ENCODE peak calls at places on chromosomes 7 and 10, in five cellular contexts. Y is GM23248, T is neuronal stem cell, X is HCT116, L is H9. H is an unnamed sample.

GRCh38 chr7:68964060-68964459 is 634.2 kb upstream of the AUTS2 start:
- DNase-seq in Y (peak), T (no peak), X (no peak), L (no peak), H (no peak)

GRCh38 chr10:133151528-133151927 is 8.5 kb upstream of the KNDC1 start:
- DNase-seq in Y (no peak), T (no peak), X (no peak), L (peak), H (no peak)

GRCh38 chr10:121617176-121617575 is 18.9 kb upstream of the FGFR2 start:
- DNase-seq in Y (no peak), T (no peak), X (no peak), L (no peak), H (no peak)

GRCh38 chr7:142811154-142811737 is 40.5 kb downstream of the PRSS2 start:
- DNase-seq in Y (peak), T (peak), X (peak), L (no peak), H (peak)

GRCh38 chr7:96327429-96327828 is 5.5 kb upstream of the SLC25A13 start:
- DNase-seq in Y (no peak), T (no peak), X (no peak), L (no peak), H (no peak)

GRCh38 chr10:68096913-68097509 is 12.3 kb upstream of the MYPN start:
- DNase-seq in Y (peak), T (no peak), X (peak), L (peak), H (no peak)

GRCh38 chr10:62817120-62817762 is 1.1 kb upstream of the EGR2 start:
- DNase-seq in Y (peak), T (peak), X (no peak), L (peak), H (peak)

GRCh38 chr10:767211-767610 is 77.7 kb upstream of the DIP2C start:
- DNase-seq in Y (no peak), T (no peak), X (no peak), L (no peak), H (no peak)

GRCh38 chr7:41328544-41328943 is 374.3 kb downstream of the INHBA start:
- DNase-seq in Y (peak), T (no peak), X (no peak), L (no peak), H (no peak)

GRCh38 chr10:31578181-31578852 is 259.3 kb downstream of the ZEB1 start:
- DNase-seq in Y (no peak), T (no peak), X (no peak), L (no peak), H (no peak)

GRCh38 chr7:101167645-101168411 is 2.5 kb upstream of the VGF start:
- DNase-seq in Y (no peak), T (no peak), X (no peak), L (no peak), H (peak)

GRCh38 chr10:109934958-109935793 is 11.9 kb upstream of the XPNPEP1 start:
- DNase-seq in Y (peak), T (peak), X (no peak), L (peak), H (no peak)

GRCh38 chr7:40263752-40264390 is 129.1 kb downstream of the SUGCT start:
- DNase-seq in Y (no peak), T (no peak), X (no peak), L (no peak), H (no peak)
- H2AFZ ChIP-seq in Y (no peak), T (no peak), X (no peak), L (no peak), H (no peak)

DNA sequence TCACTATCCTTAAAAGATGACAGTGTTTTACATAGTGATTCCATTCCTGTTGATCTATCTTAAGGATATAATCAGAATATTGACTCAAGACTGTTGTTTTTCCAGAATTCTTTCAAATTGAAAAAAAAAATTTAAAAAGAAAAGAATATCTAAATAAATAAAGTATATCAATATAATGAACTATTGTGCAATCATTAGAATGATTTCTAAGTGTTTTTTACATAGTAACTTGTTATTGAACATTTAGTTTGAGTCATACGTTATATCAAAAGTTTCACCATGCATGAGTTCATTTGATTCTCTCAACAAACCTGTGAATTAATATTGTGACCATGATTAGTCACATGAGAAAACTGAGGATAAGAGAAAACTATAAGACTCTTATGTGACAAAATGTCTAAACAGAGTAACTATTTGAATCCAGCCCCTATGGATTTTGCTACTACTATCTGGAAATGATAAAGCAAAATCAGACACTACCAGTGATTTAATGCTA is 46.1 kb downstream of the KLF6 start:
- DNase-seq in Y (no peak), T (no peak), X (no peak), L (no peak), H (no peak)
- H2AFZ ChIP-seq in Y (no peak), T (no peak), X (peak), L (no peak), H (no peak)

GRCh38 chr10:6707329-6707728 is 127.3 kb upstream of the PRKCQ start:
- DNase-seq in Y (no peak), T (no peak), X (no peak), L (no peak), H (no peak)

GRCh38 chr10:6704891-6705290 is 124.8 kb upstream of the PRKCQ start:
- DNase-seq in Y (peak), T (no peak), X (no peak), L (no peak), H (no peak)

GRCh38 chr10:6711286-6711817 is 131.3 kb upstream of the PRKCQ start:
- DNase-seq in Y (no peak), T (no peak), X (no peak), L (no peak), H (no peak)

GRCh38 chr10:6702030-6702429 is 122.0 kb upstream of the PRKCQ start:
- DNase-seq in Y (no peak), T (no peak), X (no peak), L (no peak), H (no peak)

GRCh38 chr10:6706725-6707124 is 126.6 kb upstream of the PRKCQ start:
- DNase-seq in Y (no peak), T (no peak), X (no peak), L (no peak), H (no peak)
- H2AFZ ChIP-seq in Y (no peak), T (no peak), X (no peak), L (no peak), H (no peak)

GRCh38 chr7:2730846-2731770 is 43.1 kb downstream of the AMZ1 start:
- DNase-seq in Y (no peak), T (no peak), X (no peak), L (peak), H (peak)

GRCh38 chr7:2729893-2730716 is 42.1 kb downstream of the AMZ1 start:
- DNase-seq in Y (no peak), T (no peak), X (no peak), L (no peak), H (peak)

GRCh38 chr7:2732959-2733584 is 45.1 kb downstream of the AMZ1 start:
- DNase-seq in Y (peak), T (no peak), X (no peak), L (peak), H (peak)

GRCh38 chr7:2734084-2734601 is 46.1 kb downstream of the AMZ1 start:
- DNase-seq in Y (no peak), T (no peak), X (no peak), L (peak), H (peak)

DNA sequence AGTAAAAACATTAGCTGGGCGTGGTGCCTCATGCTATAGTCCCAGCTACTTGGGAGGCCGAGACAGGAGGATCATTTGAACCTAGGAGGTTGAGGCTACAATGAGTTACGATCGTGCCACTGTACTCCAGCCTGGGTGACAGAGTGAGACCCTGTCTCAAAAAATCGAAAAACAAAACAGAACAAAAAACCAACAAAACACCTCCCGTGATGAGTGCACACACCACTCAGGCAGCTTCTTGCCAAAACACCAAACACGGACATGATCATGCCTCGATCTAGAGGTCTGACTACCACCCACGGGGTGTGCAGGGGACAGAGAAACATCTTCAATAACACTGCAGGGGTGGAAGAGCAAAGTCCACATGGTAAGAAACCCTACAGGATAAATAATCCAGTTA is 44.4 kb downstream of the AMZ1 start:
- DNase-seq in Y (no peak), T (no peak), X (no peak), L (peak), H (no peak)
- H2AFZ ChIP-seq in Y (no peak), T (no peak), X (no peak), L (no peak), H (no peak)

DNA sequence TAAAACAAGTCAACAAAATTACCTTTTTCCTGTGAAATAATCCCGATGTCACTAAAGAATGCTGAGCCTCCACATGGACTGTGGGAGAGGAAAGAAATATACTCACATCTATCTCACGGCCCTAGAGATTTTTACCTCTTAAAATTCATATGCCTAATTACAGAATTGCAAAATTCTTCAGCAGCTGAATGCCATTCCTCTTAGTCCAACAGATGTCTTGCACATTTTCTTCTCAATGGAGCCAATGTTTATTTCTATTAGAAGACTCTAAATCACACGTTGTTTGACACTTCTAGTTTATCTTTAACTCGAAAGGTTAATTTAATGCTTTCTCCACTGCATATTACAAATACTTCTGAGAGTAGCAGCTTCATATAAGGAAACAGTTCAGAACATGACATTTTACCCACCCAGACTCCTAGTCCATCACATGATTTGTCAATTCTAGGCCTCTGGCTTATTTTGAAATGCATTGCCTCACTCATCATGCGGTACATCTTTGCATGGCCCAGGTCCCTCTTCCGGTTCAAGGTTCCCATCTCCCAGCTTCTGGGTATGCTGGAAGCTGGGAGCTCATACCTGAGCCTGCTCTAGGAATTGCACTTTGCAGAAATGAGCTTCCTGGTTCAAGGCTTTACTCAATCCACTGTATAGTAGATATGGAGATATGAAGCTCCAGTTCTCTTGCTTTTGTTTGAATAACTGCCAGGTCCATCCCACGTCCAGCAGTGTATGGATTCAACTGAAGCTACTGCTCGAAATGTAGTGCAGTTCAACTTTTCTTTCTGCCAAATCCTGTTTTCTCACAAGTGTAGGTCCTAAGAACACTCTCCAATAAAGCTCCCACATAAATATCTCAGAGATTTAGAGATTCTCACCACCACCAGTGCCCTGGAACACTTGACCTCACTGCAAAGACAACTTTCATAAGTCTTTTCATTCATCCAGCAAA is 306.2 kb downstream of the GPR37 start:
- DNase-seq in Y (no peak), T (no peak), X (no peak), L (no peak), H (no peak)
- H2AFZ ChIP-seq in Y (no peak), T (no peak), X (no peak), L (no peak), H (no peak)

GRCh38 chr7:28500143-28500542 is 87.8 kb downstream of the CREB5 start:
- DNase-seq in Y (no peak), T (no peak), X (no peak), L (no peak), H (no peak)

GRCh38 chr7:28505014-28505413 is 92.7 kb downstream of the CREB5 start:
- DNase-seq in Y (no peak), T (no peak), X (no peak), L (no peak), H (no peak)

GRCh38 chr7:28505861-28506260 is 93.5 kb downstream of the CREB5 start:
- DNase-seq in Y (no peak), T (no peak), X (no peak), L (no peak), H (no peak)

GRCh38 chr7:28503396-28503795 is 91.1 kb downstream of the CREB5 start:
- DNase-seq in Y (peak), T (no peak), X (no peak), L (no peak), H (no peak)

DNA sequence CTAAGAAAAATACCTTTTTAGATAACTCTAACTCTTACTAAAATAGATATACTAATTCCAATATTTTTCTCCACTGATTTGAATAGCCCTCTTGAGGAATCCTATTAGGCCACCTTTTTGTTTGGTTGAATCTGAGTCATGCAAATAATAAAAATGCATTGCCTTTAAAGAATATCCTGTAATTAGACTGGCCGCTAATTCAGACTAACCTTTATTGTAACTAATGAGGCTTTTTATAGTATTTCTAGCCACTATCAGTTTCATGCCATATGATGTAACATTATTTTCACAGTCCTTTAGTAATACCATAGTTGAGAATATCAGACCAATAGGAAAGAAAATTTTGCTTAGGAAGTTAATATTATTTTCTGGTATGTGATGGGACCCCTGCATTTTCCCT is 90.1 kb downstream of the CREB5 start:
- DNase-seq in Y (no peak), T (no peak), X (no peak), L (no peak), H (no peak)
- H2AFZ ChIP-seq in Y (no peak), T (no peak), X (no peak), L (no peak), H (no peak)

GRCh38 chr10:8051851-8052257 is 2.6 kb upstream of the GATA3 start:
- DNase-seq in Y (no peak), T (peak), X (no peak), L (peak), H (no peak)
- H2AFZ ChIP-seq in Y (no peak), T (peak), X (no peak), L (no peak), H (no peak)

DNA sequence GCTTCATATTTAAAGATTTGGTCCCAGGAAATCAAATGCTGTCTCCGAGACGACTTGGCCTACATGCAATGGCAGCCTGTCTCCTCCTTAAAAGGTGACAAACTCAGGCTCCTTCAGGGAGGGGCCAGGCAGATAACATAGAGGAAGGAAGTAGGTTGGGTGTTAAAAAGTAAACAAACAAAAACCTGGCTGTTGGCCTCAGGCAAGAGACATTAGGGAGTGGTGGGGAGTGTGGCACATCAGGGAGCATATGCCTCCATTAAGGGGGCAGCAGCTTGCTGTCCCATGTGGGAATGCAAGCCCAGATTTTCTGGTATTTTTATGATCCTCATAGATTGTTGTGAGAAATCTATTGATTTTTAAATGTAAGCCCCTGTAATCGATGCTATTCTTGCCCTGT is 48.6 kb upstream of the SAMD8 start:
- DNase-seq in Y (no peak), T (no peak), X (no peak), L (no peak), H (no peak)
- H2AFZ ChIP-seq in Y (peak), T (peak), X (no peak), L (no peak), H (no peak)

H was measured in Karpas-422.